ENCODE peak calls at places on chromosome 11, in ten cellular contexts. T is uterus, D is thoracic aorta, L is fibroblast of mammary gland, S is GM06990, W is heart right ventricle, K is cardiac fibroblast, R is A549, B is foreskin fibroblast, F is ovary. Q is an unnamed sample.

GRCh38 chr11:116078101-116078561 is 573.9 kb upstream of the CADM1 start:
- DNase-seq in T (no peak), D (no peak), L (no peak), S (peak), W (no peak), K (no peak), R (no peak), B (no peak), F (no peak), Q (no peak)

GRCh38 chr11:235180-235997 is 753 bp downstream of the SIRT3 start:
- DNase-seq in T (no peak), D (no peak), L (peak), S (no peak), W (no peak), K (no peak), R (no peak), B (no peak), F (no peak), Q (peak)

GRCh38 chr11:34357646-34358257 is at the start of gene ABTB2:
- DNase-seq in T (peak), D (peak), L (peak), S (peak), W (peak), K (peak), R (peak), B (peak), F (peak), Q (no peak)

GRCh38 chr11:127003260-127003981 is 2.9 kb upstream of the KIRREL3 start:
- DNase-seq in T (no peak), D (no peak), L (no peak), S (peak), W (no peak), K (no peak), R (peak), B (peak), F (no peak), Q (no peak)

GRCh38 chr11:93577291-93577690 is 34.1 kb upstream of the SMCO4 start:
- DNase-seq in T (no peak), D (no peak), L (peak), S (no peak), W (no peak), K (peak), R (no peak), B (peak), F (no peak), Q (no peak)

GRCh38 chr11:12531681-12532080 is 142.5 kb upstream of the TEAD1 start:
- DNase-seq in T (no peak), D (no peak), L (peak), S (no peak), W (no peak), K (no peak), R (no peak), B (no peak), F (no peak), Q (no peak)

GRCh38 chr11:120112174-120112796 is 25.6 kb downstream of the TRIM29 start:
- DNase-seq in T (no peak), D (no peak), L (no peak), S (no peak), W (no peak), K (no peak), R (no peak), B (no peak), F (no peak), Q (no peak)

GRCh38 chr11:1236316-1237127 is 13.7 kb downstream of the MUC5B start:
- DNase-seq in T (no peak), D (no peak), L (no peak), S (no peak), W (peak), K (no peak), R (no peak), B (no peak), F (peak), Q (no peak)

GRCh38 chr11:115135936-115136335 is 368.3 kb downstream of the CADM1 start:
- DNase-seq in T (no peak), D (no peak), L (no peak), S (no peak), W (no peak), K (no peak), R (no peak), B (no peak), F (no peak), Q (no peak)

GRCh38 chr11:83002047-83002446 is 69.7 kb downstream of the RAB30 start:
- DNase-seq in T (no peak), D (no peak), L (peak), S (no peak), W (no peak), K (peak), R (no peak), B (no peak), F (no peak), Q (no peak)

GRCh38 chr11:113189909-113190667 is 124.3 kb upstream of the TTC12 start:
- DNase-seq in T (peak), D (peak), L (peak), S (no peak), W (peak), K (peak), R (peak), B (peak), F (no peak), Q (no peak)

GRCh38 chr11:48272551-48273080 is 9.0 kb downstream of the OR4X1 start:
- DNase-seq in T (no peak), D (no peak), L (no peak), S (no peak), W (no peak), K (no peak), R (no peak), B (no peak), F (no peak), Q (no peak)

GRCh38 chr11:64253481-64253880 is 2.2 kb downstream of the PLCB3 start:
- DNase-seq in T (no peak), D (no peak), L (no peak), S (no peak), W (no peak), K (no peak), R (no peak), B (peak), F (no peak), Q (no peak)

GRCh38 chr11:69992943-69993694 is 85.0 kb upstream of the ANO1 start:
- DNase-seq in T (no peak), D (no peak), L (no peak), S (no peak), W (no peak), K (no peak), R (no peak), B (no peak), F (no peak), Q (no peak)

GRCh38 chr11:78646564-78647185 is 72.0 kb upstream of the NARS2 start:
- DNase-seq in T (no peak), D (no peak), L (peak), S (no peak), W (no peak), K (peak), R (peak), B (peak), F (peak), Q (no peak)

GRCh38 chr11:55895216-55895615 is 12.1 kb downstream of the TRIM51 start:
- DNase-seq in T (no peak), D (no peak), L (no peak), S (no peak), W (no peak), K (no peak), R (no peak), B (no peak), F (no peak), Q (no peak)

GRCh38 chr11:117824571-117825537 is at the start of gene FXYD2:
- DNase-seq in T (peak), D (no peak), L (peak), S (no peak), W (peak), K (peak), R (no peak), B (no peak), F (peak), Q (no peak)

GRCh38 chr11:84345597-84345996 is 1059.4 kb upstream of the CCDC90B start:
- DNase-seq in T (no peak), D (no peak), L (no peak), S (no peak), W (no peak), K (no peak), R (no peak), B (no peak), F (no peak), Q (no peak)

GRCh38 chr11:43492701-43493100 is 134.0 kb downstream of the TTC17 start:
- DNase-seq in T (no peak), D (no peak), L (no peak), S (no peak), W (no peak), K (no peak), R (no peak), B (no peak), F (no peak), Q (no peak)

GRCh38 chr11:47442514-47442913 is 6.4 kb downstream of the RAPSN start:
- DNase-seq in T (no peak), D (no peak), L (no peak), S (no peak), W (peak), K (no peak), R (no peak), B (no peak), F (no peak), Q (no peak)

GRCh38 chr11:117723625-117724024 is 73.4 kb downstream of the DSCAML1 start:
- DNase-seq in T (peak), D (no peak), L (no peak), S (no peak), W (no peak), K (no peak), R (no peak), B (no peak), F (no peak), Q (no peak)

GRCh38 chr11:106442032-106442431 is 364.6 kb downstream of the AASDHPPT start:
- DNase-seq in T (no peak), D (no peak), L (no peak), S (no peak), W (no peak), K (no peak), R (no peak), B (peak), F (no peak), Q (no peak)

GRCh38 chr11:19951558-19952083 is 208.7 kb downstream of the DBX1 start:
- DNase-seq in T (no peak), D (no peak), L (peak), S (peak), W (no peak), K (peak), R (peak), B (peak), F (no peak), Q (no peak)

GRCh38 chr11:72245232-72245816 is 1.3 kb upstream of the PHOX2A start:
- DNase-seq in T (no peak), D (no peak), L (no peak), S (no peak), W (no peak), K (no peak), R (no peak), B (no peak), F (no peak), Q (no peak)
- H3K4me3 ChIP-seq in T (no peak), D (no peak), L (no peak), S (no peak), W (no peak), K (no peak), R (no peak), B (no peak), F (no peak), Q (no peak)

GRCh38 chr11:96122601-96123044 is 198.7 kb upstream of the MTMR2 start:
- DNase-seq in T (no peak), D (no peak), L (no peak), S (no peak), W (no peak), K (no peak), R (no peak), B (no peak), F (no peak), Q (no peak)
- TF ChIP-seq CTCF in T (no peak), D (no peak), L (no peak), S (no peak), W (no peak), K (no peak), R (no peak), B (no peak), F (no peak), Q (no peak)

DNA sequence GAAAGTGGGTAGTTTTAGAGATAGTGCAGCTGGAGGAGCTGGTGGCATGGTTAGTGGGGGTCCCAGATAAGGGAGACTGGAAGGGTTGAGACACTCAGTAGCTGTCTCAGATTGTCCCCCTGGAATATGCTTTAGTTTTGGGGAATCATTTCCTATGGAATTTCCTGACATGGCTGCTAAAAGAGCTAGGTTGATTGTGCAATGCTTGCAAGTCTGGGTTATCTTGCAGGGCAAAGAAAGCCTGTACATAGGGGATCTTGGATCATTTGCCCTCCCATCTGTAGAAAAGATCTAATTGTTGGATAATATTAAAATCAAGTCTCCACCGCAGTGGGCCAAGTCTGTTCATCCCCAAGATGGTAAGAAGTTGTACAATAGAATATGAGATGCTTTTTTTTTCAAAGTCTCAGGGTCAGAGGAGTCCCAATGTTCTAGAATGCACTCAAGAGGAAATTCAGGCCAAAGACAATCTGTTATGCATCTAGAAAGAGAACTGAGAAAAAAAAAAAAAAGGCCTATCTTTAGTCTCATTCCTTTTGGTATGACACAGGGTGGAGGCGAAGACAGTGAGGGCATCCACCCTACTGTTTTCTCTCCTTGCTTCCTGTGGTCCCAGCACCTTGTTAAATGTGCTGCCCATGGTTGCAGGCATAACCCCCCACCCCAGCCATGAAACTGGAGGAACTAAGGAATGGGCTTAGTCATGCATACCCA is 20.2 kb downstream of the MS4A6E start:
- DNase-seq in T (no peak), D (no peak), L (no peak), S (no peak), W (no peak), K (no peak), R (no peak), B (no peak), F (no peak), Q (no peak)
- H3K4me3 ChIP-seq in T (no peak), D (no peak), L (no peak), S (no peak), W (no peak), K (no peak), R (no peak), B (no peak), F (no peak), Q (no peak)

DNA sequence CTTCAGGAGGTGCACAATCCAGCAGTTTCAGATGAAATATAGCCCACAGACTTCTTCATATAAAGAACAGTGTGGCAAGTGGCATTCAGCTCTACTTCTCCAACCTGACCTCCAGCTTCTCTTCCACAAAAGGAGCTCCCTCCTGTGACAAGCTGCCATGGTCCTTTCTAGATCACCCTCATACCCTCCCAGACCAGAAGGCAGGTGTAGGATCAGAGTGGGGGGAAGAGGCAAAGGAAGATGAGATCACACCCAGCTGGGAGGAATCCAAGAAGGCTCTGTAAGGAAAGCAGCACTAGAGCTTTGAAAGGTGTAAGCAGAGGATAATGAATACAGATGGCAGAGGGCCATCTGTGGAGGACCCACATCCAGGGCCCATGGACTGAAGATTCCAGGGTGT is 7.6 kb downstream of the CLPB start:
- DNase-seq in T (no peak), D (no peak), L (no peak), S (no peak), W (no peak), K (no peak), R (no peak), B (no peak), F (no peak), Q (no peak)
- TF ChIP-seq CTCF in T (no peak), D (no peak), L (no peak), S (no peak), W (no peak), K (no peak), R (no peak), B (no peak), F (no peak), Q (no peak)

GRCh38 chr11:75152090-75152489 is 1.2 kb downstream of the SLCO2B1 start:
- DNase-seq in T (no peak), D (no peak), L (no peak), S (no peak), W (no peak), K (no peak), R (no peak), B (no peak), F (no peak), Q (no peak)
- H3K4me3 ChIP-seq in T (peak), D (peak), L (no peak), S (no peak), W (peak), K (no peak), R (no peak), B (no peak), F (no peak), Q (no peak)

GRCh38 chr11:67420147-67420645 is 4.7 kb downstream of the CARNS1 start:
- DNase-seq in T (no peak), D (no peak), L (no peak), S (no peak), W (no peak), K (no peak), R (no peak), B (no peak), F (no peak), Q (no peak)

GRCh38 chr11:67422894-67423293 is 5.4 kb upstream of the RPS6KB2 start:
- DNase-seq in T (no peak), D (no peak), L (no peak), S (no peak), W (no peak), K (no peak), R (no peak), B (no peak), F (no peak), Q (no peak)

GRCh38 chr11:67419330-67420049 is 4.0 kb downstream of the CARNS1 start:
- DNase-seq in T (no peak), D (no peak), L (no peak), S (no peak), W (no peak), K (no peak), R (no peak), B (no peak), F (no peak), Q (no peak)

GRCh38 chr11:67421421-67422031 is 6.0 kb downstream of the CARNS1 start:
- DNase-seq in T (no peak), D (no peak), L (no peak), S (no peak), W (no peak), K (no peak), R (no peak), B (no peak), F (no peak), Q (no peak)

DNA sequence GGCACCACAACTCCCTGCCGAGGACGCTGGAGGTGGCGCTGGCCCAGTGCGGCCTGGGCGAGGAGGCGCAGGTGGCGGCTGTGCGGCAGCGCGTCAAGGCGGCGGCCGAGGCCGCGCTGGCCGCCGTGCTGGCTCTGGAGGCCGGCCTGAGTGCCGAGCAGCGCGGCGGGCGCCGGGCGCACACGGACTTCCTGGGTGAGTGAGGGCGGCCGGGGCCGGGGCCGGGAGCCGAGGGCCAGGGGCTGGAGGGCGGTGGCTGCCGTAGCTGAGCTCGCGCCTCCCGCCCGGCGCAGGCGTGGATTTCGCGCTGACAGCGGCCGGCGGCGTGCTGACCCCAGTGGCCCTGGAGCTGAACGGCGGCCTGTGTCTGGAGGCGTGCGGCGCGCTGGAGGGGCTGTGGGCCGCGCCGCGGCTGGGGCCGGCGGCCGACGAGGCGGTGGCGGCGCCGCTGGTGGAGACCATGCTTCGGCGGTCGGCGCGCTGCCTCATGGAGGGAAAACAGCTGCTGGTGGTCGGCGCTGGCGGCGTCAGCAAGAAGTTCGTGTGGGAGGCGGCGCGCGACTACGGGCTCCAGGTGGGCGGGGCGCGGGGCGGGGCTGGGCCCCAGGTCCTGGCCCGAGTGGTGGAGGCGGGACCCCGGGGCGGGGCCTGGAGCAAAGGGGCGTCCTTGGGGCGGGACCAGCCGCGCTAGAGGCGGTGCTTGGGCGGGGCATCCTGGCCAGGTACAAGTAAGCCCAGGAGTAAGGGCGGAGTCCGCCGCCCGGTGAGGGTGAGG is 5.4 kb downstream of the CARNS1 start:
- DNase-seq in T (peak), D (peak), L (peak), S (peak), W (peak), K (peak), R (peak), B (peak), F (peak), Q (no peak)
- TF ChIP-seq CTCF in T (no peak), D (no peak), L (no peak), S (no peak), W (no peak), K (no peak), R (no peak), B (no peak), F (no peak), Q (no peak)

DNA sequence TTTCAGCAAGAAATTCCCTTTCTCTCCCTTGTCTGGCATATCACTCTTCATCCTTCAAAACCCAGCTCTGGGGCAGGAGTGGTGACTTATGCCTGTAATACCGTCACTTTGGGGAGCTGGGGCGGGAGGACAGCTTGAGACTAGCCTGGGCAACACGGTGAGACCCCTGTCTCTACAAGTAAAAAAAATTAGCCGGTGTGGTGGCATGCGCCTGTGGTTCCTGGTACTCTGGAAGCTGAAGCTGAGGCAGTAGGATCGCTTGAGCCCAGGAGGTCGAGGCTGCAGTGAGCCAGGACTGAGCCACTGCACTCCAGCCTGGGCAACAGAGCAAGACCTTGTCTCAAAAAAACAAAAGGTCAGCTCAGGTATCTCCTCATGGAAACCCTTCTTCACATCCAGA is 1.4 kb upstream of the RCE1 start:
- DNase-seq in T (no peak), D (no peak), L (no peak), S (no peak), W (no peak), K (no peak), R (no peak), B (no peak), F (no peak), Q (no peak)
- H3K4me3 ChIP-seq in T (peak), D (peak), L (peak), S (peak), W (no peak), K (peak), R (peak), B (peak), F (no peak), Q (peak)

DNA sequence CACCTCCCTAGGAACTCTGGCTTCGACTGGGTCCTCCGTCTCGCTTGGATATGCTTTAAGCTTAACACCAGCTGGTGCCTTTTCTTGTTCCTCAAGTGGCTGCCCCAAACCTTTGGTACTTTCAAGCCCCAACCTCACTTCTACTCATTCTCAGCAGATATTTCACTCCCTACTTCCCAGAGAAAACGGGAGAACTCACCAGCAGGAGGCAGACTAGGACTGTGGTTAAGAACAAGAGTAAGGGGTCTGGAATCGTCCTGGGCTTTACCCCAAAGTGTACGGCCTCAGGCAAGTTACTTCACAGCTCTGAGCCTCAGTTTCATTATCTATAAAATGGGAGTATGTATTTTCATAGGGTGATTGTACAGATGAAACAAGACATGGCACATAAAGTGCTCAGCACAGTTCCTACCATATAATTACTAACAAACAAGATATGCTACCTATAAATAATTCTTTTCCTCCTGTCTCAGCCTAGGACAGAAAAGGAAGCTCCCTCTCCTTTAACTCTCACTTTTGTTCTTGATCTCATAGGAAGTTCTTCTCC is 37.8 kb downstream of the PAMR1 start:
- DNase-seq in T (peak), D (no peak), L (peak), S (no peak), W (no peak), K (peak), R (peak), B (peak), F (no peak), Q (no peak)
- TF ChIP-seq CTCF in T (peak), D (peak), L (peak), S (peak), W (peak), K (peak), R (peak), B (peak), F (no peak), Q (peak)

Q was measured in epithelial cell of proximal tubule.